ENCODE peak calls at places on chromosomes 13 and 19, in nine cellular contexts. One of them, this sample, is unnamed.

GRCh38 chr19:23437901-23438300 is 42.6 kb upstream of the ZNF91 start:
- DNase-seq in iris pigment epithelial cell: no peak
- DNase-seq in stimulated activated CD4-positive, alpha-beta T cell treated with anti-CD3 and anti-CD28 coated beads, Interleukin-2, amount 100 ng/mL, for 48 hours: no peak
- DNase-seq in WTC11: no peak
- DNase-seq in H9: no peak
- DNase-seq in activated T-helper 1 cell treated with anti-CD3 and anti-CD28 coated beads, Interleukin-12 subunit alpha, Interleukin-12 subunit beta, Interleukin-2, Interleukin-4 antibody, amounts not matched to agents 30 ng/mL and 10 ng/mL and 1 ng/mL, durations not matched to agents 14 hours and 24 hours and 36 hours: no peak
- DNase-seq in ovary: no peak
- DNase-seq in naive thymus-derived CD8-positive, alpha-beta T cell: no peak
- DNase-seq in SJSA1: no peak
- DNase-seq in this sample: no peak

GRCh38 chr13:50457430-50458393 is 385.8 kb downstream of the DLEU7 start:
- DNase-seq in iris pigment epithelial cell: no peak
- DNase-seq in H9: no peak
- DNase-seq in naive thymus-derived CD8-positive, alpha-beta T cell: no peak
- DNase-seq in ovary: no peak
- DNase-seq in stimulated activated CD4-positive, alpha-beta T cell treated with anti-CD3 and anti-CD28 coated beads, Interleukin-2, amount 100 ng/mL, for 48 hours: no peak
- DNase-seq in SJSA1: no peak
- DNase-seq in WTC11: no peak
- DNase-seq in activated T-helper 1 cell treated with anti-CD3 and anti-CD28 coated beads, Interleukin-12 subunit alpha, Interleukin-12 subunit beta, Interleukin-2, Interleukin-4 antibody, amounts not matched to agents 30 ng/mL and 10 ng/mL and 1 ng/mL, durations not matched to agents 14 hours and 24 hours and 36 hours: no peak
- DNase-seq in this sample: no peak

GRCh38 chr19:51185069-51185867 is 39.6 kb upstream of the CD33 start:
- DNase-seq in stimulated activated CD4-positive, alpha-beta T cell treated with anti-CD3 and anti-CD28 coated beads, Interleukin-2, amount 100 ng/mL, for 48 hours: no peak
- DNase-seq in SJSA1: no peak
- DNase-seq in naive thymus-derived CD8-positive, alpha-beta T cell: no peak
- DNase-seq in H9: no peak
- DNase-seq in ovary: no peak
- DNase-seq in WTC11: no peak
- DNase-seq in iris pigment epithelial cell: no peak
- DNase-seq in activated T-helper 1 cell treated with anti-CD3 and anti-CD28 coated beads, Interleukin-12 subunit alpha, Interleukin-12 subunit beta, Interleukin-2, Interleukin-4 antibody, amounts not matched to agents 30 ng/mL and 10 ng/mL and 1 ng/mL, durations not matched to agents 14 hours and 24 hours and 36 hours: no peak
- DNase-seq in this sample: no peak

GRCh38 chr19:4183967-4184717 is 1.7 kb downstream of the ANKRD24 start:
- DNase-seq in WTC11: no peak
- DNase-seq in activated T-helper 1 cell treated with anti-CD3 and anti-CD28 coated beads, Interleukin-12 subunit alpha, Interleukin-12 subunit beta, Interleukin-2, Interleukin-4 antibody, amounts not matched to agents 30 ng/mL and 10 ng/mL and 1 ng/mL, durations not matched to agents 14 hours and 24 hours and 36 hours: no peak
- DNase-seq in naive thymus-derived CD8-positive, alpha-beta T cell: no peak
- DNase-seq in SJSA1: no peak
- DNase-seq in ovary: no peak
- DNase-seq in H9: no peak
- DNase-seq in stimulated activated CD4-positive, alpha-beta T cell treated with anti-CD3 and anti-CD28 coated beads, Interleukin-2, amount 100 ng/mL, for 48 hours: no peak
- DNase-seq in iris pigment epithelial cell: no peak
- DNase-seq in this sample: no peak

GRCh38 chr13:102028846-102029245 is 373.0 kb downstream of the FGF14 start:
- DNase-seq in naive thymus-derived CD8-positive, alpha-beta T cell: no peak
- DNase-seq in H9: no peak
- DNase-seq in iris pigment epithelial cell: no peak
- DNase-seq in WTC11: no peak
- DNase-seq in activated T-helper 1 cell treated with anti-CD3 and anti-CD28 coated beads, Interleukin-12 subunit alpha, Interleukin-12 subunit beta, Interleukin-2, Interleukin-4 antibody, amounts not matched to agents 30 ng/mL and 10 ng/mL and 1 ng/mL, durations not matched to agents 14 hours and 24 hours and 36 hours: no peak
- DNase-seq in stimulated activated CD4-positive, alpha-beta T cell treated with anti-CD3 and anti-CD28 coated beads, Interleukin-2, amount 100 ng/mL, for 48 hours: no peak
- DNase-seq in SJSA1: no peak
- DNase-seq in ovary: no peak
- DNase-seq in this sample: no peak

GRCh38 chr19:58010507-58010906 is 7.9 kb upstream of the ZNF606 start:
- DNase-seq in SJSA1: no peak
- DNase-seq in naive thymus-derived CD8-positive, alpha-beta T cell: no peak
- DNase-seq in WTC11: no peak
- DNase-seq in ovary: no peak
- DNase-seq in iris pigment epithelial cell: no peak
- DNase-seq in H9: no peak
- DNase-seq in stimulated activated CD4-positive, alpha-beta T cell treated with anti-CD3 and anti-CD28 coated beads, Interleukin-2, amount 100 ng/mL, for 48 hours: no peak
- DNase-seq in activated T-helper 1 cell treated with anti-CD3 and anti-CD28 coated beads, Interleukin-12 subunit alpha, Interleukin-12 subunit beta, Interleukin-2, Interleukin-4 antibody, amounts not matched to agents 30 ng/mL and 10 ng/mL and 1 ng/mL, durations not matched to agents 14 hours and 24 hours and 36 hours: no peak
- DNase-seq in this sample: no peak

GRCh38 chr19:13844130-13844631 is 32.8 kb upstream of the NANOS3 start:
- DNase-seq in iris pigment epithelial cell: no peak
- DNase-seq in ovary: no peak
- DNase-seq in activated T-helper 1 cell treated with anti-CD3 and anti-CD28 coated beads, Interleukin-12 subunit alpha, Interleukin-12 subunit beta, Interleukin-2, Interleukin-4 antibody, amounts not matched to agents 30 ng/mL and 10 ng/mL and 1 ng/mL, durations not matched to agents 14 hours and 24 hours and 36 hours: no peak
- DNase-seq in SJSA1: no peak
- DNase-seq in H9: no peak
- DNase-seq in WTC11: no peak
- DNase-seq in naive thymus-derived CD8-positive, alpha-beta T cell: no peak
- DNase-seq in stimulated activated CD4-positive, alpha-beta T cell treated with anti-CD3 and anti-CD28 coated beads, Interleukin-2, amount 100 ng/mL, for 48 hours: no peak
- DNase-seq in this sample: no peak

GRCh38 chr19:40717880-40718773 is 1.2 kb downstream of the ITPKC start:
- DNase-seq in stimulated activated CD4-positive, alpha-beta T cell treated with anti-CD3 and anti-CD28 coated beads, Interleukin-2, amount 100 ng/mL, for 48 hours: no peak
- DNase-seq in naive thymus-derived CD8-positive, alpha-beta T cell: no peak
- DNase-seq in activated T-helper 1 cell treated with anti-CD3 and anti-CD28 coated beads, Interleukin-12 subunit alpha, Interleukin-12 subunit beta, Interleukin-2, Interleukin-4 antibody, amounts not matched to agents 30 ng/mL and 10 ng/mL and 1 ng/mL, durations not matched to agents 14 hours and 24 hours and 36 hours: no peak
- DNase-seq in iris pigment epithelial cell: peak
- DNase-seq in ovary: peak
- DNase-seq in WTC11: no peak
- DNase-seq in H9: peak
- DNase-seq in SJSA1: no peak
- DNase-seq in this sample: no peak

GRCh38 chr13:47672245-47672975 is 328.7 kb downstream of the SUCLA2 start:
- DNase-seq in ovary: no peak
- DNase-seq in iris pigment epithelial cell: peak
- DNase-seq in naive thymus-derived CD8-positive, alpha-beta T cell: no peak
- DNase-seq in WTC11: no peak
- DNase-seq in stimulated activated CD4-positive, alpha-beta T cell treated with anti-CD3 and anti-CD28 coated beads, Interleukin-2, amount 100 ng/mL, for 48 hours: no peak
- DNase-seq in activated T-helper 1 cell treated with anti-CD3 and anti-CD28 coated beads, Interleukin-12 subunit alpha, Interleukin-12 subunit beta, Interleukin-2, Interleukin-4 antibody, amounts not matched to agents 30 ng/mL and 10 ng/mL and 1 ng/mL, durations not matched to agents 14 hours and 24 hours and 36 hours: no peak
- DNase-seq in H9: no peak
- DNase-seq in SJSA1: no peak
- DNase-seq in this sample: no peak

GRCh38 chr19:3898426-3898825 is 17.9 kb downstream of the ATCAY start:
- DNase-seq in H9: no peak
- DNase-seq in ovary: no peak
- DNase-seq in WTC11: no peak
- DNase-seq in activated T-helper 1 cell treated with anti-CD3 and anti-CD28 coated beads, Interleukin-12 subunit alpha, Interleukin-12 subunit beta, Interleukin-2, Interleukin-4 antibody, amounts not matched to agents 30 ng/mL and 10 ng/mL and 1 ng/mL, durations not matched to agents 14 hours and 24 hours and 36 hours: no peak
- DNase-seq in iris pigment epithelial cell: no peak
- DNase-seq in stimulated activated CD4-positive, alpha-beta T cell treated with anti-CD3 and anti-CD28 coated beads, Interleukin-2, amount 100 ng/mL, for 48 hours: no peak
- DNase-seq in SJSA1: no peak
- DNase-seq in naive thymus-derived CD8-positive, alpha-beta T cell: no peak
- DNase-seq in this sample: no peak

GRCh38 chr19:52722062-52723005 is 12.5 kb downstream of the ZNF611 start:
- DNase-seq in SJSA1: peak
- DNase-seq in activated T-helper 1 cell treated with anti-CD3 and anti-CD28 coated beads, Interleukin-12 subunit alpha, Interleukin-12 subunit beta, Interleukin-2, Interleukin-4 antibody, amounts not matched to agents 30 ng/mL and 10 ng/mL and 1 ng/mL, durations not matched to agents 14 hours and 24 hours and 36 hours: no peak
- DNase-seq in iris pigment epithelial cell: peak
- DNase-seq in H9: no peak
- DNase-seq in WTC11: no peak
- DNase-seq in stimulated activated CD4-positive, alpha-beta T cell treated with anti-CD3 and anti-CD28 coated beads, Interleukin-2, amount 100 ng/mL, for 48 hours: no peak
- DNase-seq in naive thymus-derived CD8-positive, alpha-beta T cell: no peak
- DNase-seq in ovary: no peak
- DNase-seq in this sample: no peak

GRCh38 chr19:18809149-18809978 is 18.3 kb upstream of the COMP start:
- DNase-seq in naive thymus-derived CD8-positive, alpha-beta T cell: no peak
- DNase-seq in activated T-helper 1 cell treated with anti-CD3 and anti-CD28 coated beads, Interleukin-12 subunit alpha, Interleukin-12 subunit beta, Interleukin-2, Interleukin-4 antibody, amounts not matched to agents 30 ng/mL and 10 ng/mL and 1 ng/mL, durations not matched to agents 14 hours and 24 hours and 36 hours: no peak
- DNase-seq in SJSA1: no peak
- DNase-seq in ovary: no peak
- DNase-seq in stimulated activated CD4-positive, alpha-beta T cell treated with anti-CD3 and anti-CD28 coated beads, Interleukin-2, amount 100 ng/mL, for 48 hours: no peak
- DNase-seq in iris pigment epithelial cell: peak
- DNase-seq in H9: no peak
- DNase-seq in WTC11: no peak
- DNase-seq in this sample: no peak

GRCh38 chr19:29516821-29517395 is 8.9 kb upstream of the VSTM2B start:
- DNase-seq in ovary: no peak
- DNase-seq in WTC11: no peak
- DNase-seq in stimulated activated CD4-positive, alpha-beta T cell treated with anti-CD3 and anti-CD28 coated beads, Interleukin-2, amount 100 ng/mL, for 48 hours: no peak
- DNase-seq in activated T-helper 1 cell treated with anti-CD3 and anti-CD28 coated beads, Interleukin-12 subunit alpha, Interleukin-12 subunit beta, Interleukin-2, Interleukin-4 antibody, amounts not matched to agents 30 ng/mL and 10 ng/mL and 1 ng/mL, durations not matched to agents 14 hours and 24 hours and 36 hours: no peak
- DNase-seq in iris pigment epithelial cell: no peak
- DNase-seq in naive thymus-derived CD8-positive, alpha-beta T cell: no peak
- DNase-seq in H9: no peak
- DNase-seq in SJSA1: no peak
- DNase-seq in this sample: no peak

GRCh38 chr13:32863596-32863995 is 152.6 kb upstream of the KL start:
- DNase-seq in iris pigment epithelial cell: no peak
- DNase-seq in H9: no peak
- DNase-seq in naive thymus-derived CD8-positive, alpha-beta T cell: no peak
- DNase-seq in stimulated activated CD4-positive, alpha-beta T cell treated with anti-CD3 and anti-CD28 coated beads, Interleukin-2, amount 100 ng/mL, for 48 hours: no peak
- DNase-seq in activated T-helper 1 cell treated with anti-CD3 and anti-CD28 coated beads, Interleukin-12 subunit alpha, Interleukin-12 subunit beta, Interleukin-2, Interleukin-4 antibody, amounts not matched to agents 30 ng/mL and 10 ng/mL and 1 ng/mL, durations not matched to agents 14 hours and 24 hours and 36 hours: no peak
- DNase-seq in ovary: no peak
- DNase-seq in SJSA1: no peak
- DNase-seq in WTC11: no peak
- DNase-seq in this sample: no peak